ENCODE peak calls at places on chromosomes 5 and 9, in eight cellular contexts. A is iPS-NIHi11, H is AG08395, Y is mammary epithelial cell, P is left ventricle myocardium inferior, L is HEK293T, K is EH, E is mesendoderm. U is an unnamed sample.

GRCh38 chr9:107005201-107005600 is 142.2 kb downstream of the ZNF462 start:
- DNase-seq in L (no peak), K (no peak), P (no peak), H (no peak), E (peak), A (no peak), Y (no peak), U (no peak)

GRCh38 chr5:157253547-157253946 is 12.4 kb upstream of the CYFIP2 start:
- DNase-seq in E (peak), K (peak), P (no peak), Y (peak), H (peak), L (peak), A (peak), U (no peak)

GRCh38 chr5:71782771-71783770 is 64.0 kb downstream of the CARTPT start:
- DNase-seq in A (peak), H (peak), L (peak), P (peak), K (peak), E (peak), Y (peak), U (no peak)

GRCh38 chr5:16427572-16427971 is 38.0 kb downstream of the ZNF622 start:
- DNase-seq in K (no peak), E (no peak), P (no peak), Y (no peak), A (no peak), L (no peak), H (no peak), U (no peak)

GRCh38 chr5:61279725-61280124 is 52.3 kb upstream of the ZSWIM6 start:
- DNase-seq in A (no peak), Y (no peak), L (no peak), P (no peak), K (no peak), E (peak), H (no peak), U (no peak)

GRCh38 chr5:55338092-55338613 is 30.4 kb downstream of the MTREX start:
- DNase-seq in A (no peak), K (no peak), H (no peak), E (no peak), P (no peak), L (no peak), Y (no peak), U (no peak)

GRCh38 chr5:71693828-71694427 is 25.1 kb upstream of the CARTPT start:
- DNase-seq in P (no peak), K (no peak), H (no peak), E (peak), A (peak), L (peak), Y (no peak), U (no peak)

GRCh38 chr9:96166981-96167380 is 135.0 kb downstream of the HSD17B3 start:
- DNase-seq in A (no peak), K (no peak), H (no peak), L (no peak), P (no peak), Y (no peak), E (no peak), U (no peak)

GRCh38 chr5:138077064-138077696 is 6.7 kb upstream of the WNT8A start:
- DNase-seq in A (peak), P (peak), H (peak), K (peak), L (peak), E (peak), Y (peak), U (no peak)

GRCh38 chr9:106961623-106962022 is 98.7 kb downstream of the ZNF462 start:
- DNase-seq in Y (no peak), L (no peak), K (peak), E (no peak), A (no peak), P (no peak), H (no peak), U (no peak)

GRCh38 chr5:168740821-168741213 is 161.6 kb upstream of the PANK3 start:
- DNase-seq in H (no peak), Y (no peak), A (no peak), L (no peak), K (no peak), E (no peak), P (no peak), U (no peak)

GRCh38 chr5:172107606-172108005 is 80.4 kb downstream of the STK10 start:
- DNase-seq in H (peak), K (peak), A (no peak), L (no peak), E (peak), Y (peak), P (no peak), U (no peak)

GRCh38 chr9:117164512-117164911 is 250.3 kb downstream of the ASTN2 start:
- DNase-seq in Y (no peak), K (no peak), P (no peak), A (no peak), H (no peak), L (no peak), E (peak), U (no peak)

GRCh38 chr5:51033215-51033614 is 350.0 kb upstream of the ISL1 start:
- DNase-seq in Y (no peak), E (no peak), L (no peak), H (no peak), A (peak), K (no peak), P (no peak), U (no peak)

GRCh38 chr9:73548201-73548600 is 396.5 kb downstream of the ANXA1 start:
- DNase-seq in H (no peak), P (no peak), A (no peak), L (no peak), Y (no peak), E (no peak), K (no peak), U (no peak)

GRCh38 chr5:145833616-145834200 is 1.4 kb downstream of the PRELID2 start:
- DNase-seq in L (no peak), P (no peak), H (no peak), Y (no peak), K (no peak), E (no peak), A (no peak), U (no peak)

GRCh38 chr9:126482361-126483044 is 131.2 kb upstream of the LMX1B start:
- DNase-seq in Y (no peak), L (no peak), A (peak), E (peak), K (peak), H (peak), P (no peak), U (no peak)

GRCh38 chr9:89421595-89421994 is 76.3 kb downstream of the SEMA4D start:
- DNase-seq in L (no peak), P (no peak), H (no peak), K (peak), Y (no peak), A (no peak), E (no peak), U (no peak)

GRCh38 chr5:172721455-172722308 is 49.3 kb downstream of the DUSP1 start:
- DNase-seq in K (peak), E (no peak), A (no peak), L (no peak), H (peak), Y (no peak), P (no peak), U (no peak)

GRCh38 chr5:9774472-9775079 is 144.4 kb upstream of the TAS2R1 start:
- DNase-seq in P (no peak), E (peak), K (peak), Y (peak), A (no peak), L (no peak), H (no peak), U (no peak)

GRCh38 chr9:74570879-74571512 is 73.9 kb downstream of the RORB start:
- DNase-seq in A (peak), L (peak), E (peak), Y (peak), H (peak), P (no peak), K (peak), U (no peak)

GRCh38 chr9:136726631-136727191 is 14.3 kb downstream of the DIPK1B start:
- DNase-seq in A (no peak), Y (peak), P (no peak), L (peak), E (peak), H (peak), K (peak), U (no peak)

GRCh38 chr5:179272326-179273073 is 72.8 kb downstream of the ADAMTS2 start:
- DNase-seq in P (peak), E (no peak), H (no peak), L (no peak), K (no peak), A (no peak), Y (no peak), U (no peak)

GRCh38 chr5:100901851-100902341 is 1.2 kb downstream of the ST8SIA4 start:
- DNase-seq in Y (no peak), A (peak), H (no peak), L (peak), P (no peak), K (no peak), E (peak), U (peak)

GRCh38 chr5:120678279-120678678 is 214.2 kb downstream of the PRR16 start:
- DNase-seq in Y (no peak), H (peak), L (no peak), E (no peak), P (no peak), A (no peak), K (peak), U (no peak)

GRCh38 chr5:79753863-79754645 is 64.4 kb downstream of the CMYA5 start:
- DNase-seq in L (no peak), K (no peak), H (no peak), Y (no peak), A (no peak), P (no peak), E (no peak), U (no peak)

GRCh38 chr5:125525356-125525755 is 778.9 kb upstream of the ZNF608 start:
- DNase-seq in Y (peak), K (no peak), A (no peak), P (no peak), H (no peak), E (no peak), L (no peak), U (no peak)

GRCh38 chr5:145101246-145101645 is 733.9 kb downstream of the PRELID2 start:
- DNase-seq in H (no peak), K (peak), E (peak), P (no peak), L (peak), Y (no peak), A (peak), U (no peak)

GRCh38 chr9:90858505-90858904 is 56.9 kb downstream of the SYK start:
- DNase-seq in E (no peak), H (no peak), K (no peak), Y (no peak), A (no peak), P (no peak), L (no peak), U (no peak)